ENCODE peak calls at places on chromosomes 11 and 22, in six cellular contexts. D, N, K, Y, R and E are unnamed samples.

GRCh38 chr11:47552086-47552580 is 799 bp downstream of the CELF1 start:
- DNase-seq in Y (no peak), K (peak; percentile 25), R (peak; percentile 51), N (peak; percentile 70), D (peak; percentile 52), E (peak; percentile 51)

GRCh38 chr11:26778000-26778757 is 56.3 kb upstream of the SLC5A12 start:
- DNase-seq in Y (no peak), R (no peak), D (no peak), K (peak; percentile 34), N (peak; percentile 91), E (peak; percentile 84)

GRCh38 chr11:118202599-118203422 is 22.0 kb downstream of the JAML start:
- DNase-seq in Y (no peak), N (no peak), R (no peak), D (no peak), K (no peak), E (no peak)

GRCh38 chr11:92423133-92423532 is 198.5 kb downstream of the FAT3 start:
- DNase-seq in D (no peak), R (no peak), Y (no peak), N (peak; percentile 38), K (peak; percentile 41), E (no peak)

GRCh38 chr22:19143967-19144400 is 467 bp downstream of the ESS2 start:
- DNase-seq in D (no peak), K (no peak), N (peak; percentile 25), R (no peak), Y (no peak), E (peak; percentile 24)

GRCh38 chr11:100991541-100991940 is 138.1 kb downstream of the PGR start:
- DNase-seq in K (no peak), Y (no peak), R (no peak), D (no peak), N (peak; percentile 26), E (peak; percentile 47)

GRCh38 chr11:75031224-75031753 is 42.6 kb downstream of the NEU3 start:
- DNase-seq in Y (no peak), K (peak; percentile 72), D (no peak), R (peak; percentile 19), N (peak; percentile 89), E (peak; percentile 48)

GRCh38 chr22:39518996-39519680 is 1.2 kb upstream of the ATF4 start:
- DNase-seq in R (no peak), K (peak; percentile 33), N (peak; percentile 46), D (peak; percentile 47), Y (no peak), E (no peak)

GRCh38 chr11:29914203-29914930 is 102.5 kb downstream of the KCNA4 start:
- DNase-seq in D (no peak), R (no peak), N (no peak), Y (no peak), K (no peak), E (peak; percentile 68)

GRCh38 chr11:47916361-47916841 is 64.0 kb upstream of the PTPRJ start:
- DNase-seq in Y (no peak), D (peak; percentile 32), R (no peak), N (peak; percentile 77), K (no peak), E (no peak)

GRCh38 chr11:35170503-35170902 is 31.5 kb downstream of the CD44 start:
- DNase-seq in R (no peak), K (no peak), N (peak; percentile 47), D (no peak), Y (no peak), E (no peak)

GRCh38 chr22:36587289-36588154 is 58.6 kb upstream of the EIF3D start:
- DNase-seq in Y (no peak), R (no peak), N (peak; percentile 65), K (peak; percentile 67), D (no peak), E (no peak)

GRCh38 chr22:48919851-48920589 is 907.7 kb downstream of the BRD1 start:
- DNase-seq in K (no peak), N (no peak), R (peak; percentile 16), Y (no peak), D (no peak), E (no peak)

GRCh38 chr22:44682556-44683168 is 19.3 kb upstream of the PRR5 start:
- DNase-seq in K (no peak), N (no peak), R (no peak), Y (no peak), D (no peak), E (no peak)

GRCh38 chr11:134647066-134647746 is 235.2 kb upstream of the B3GAT1 start:
- DNase-seq in Y (no peak), D (no peak), K (no peak), R (no peak), N (no peak), E (no peak)

GRCh38 chr11:43866520-43866919 is 14.1 kb upstream of the ALKBH3 start:
- DNase-seq in N (peak; percentile 20), R (no peak), K (no peak), Y (no peak), D (no peak), E (no peak)

GRCh38 chr11:128553662-128554392 is 33.5 kb downstream of the ETS1 start:
- DNase-seq in K (peak; percentile 40), D (no peak), Y (no peak), N (no peak), R (no peak), E (no peak)

DNA sequence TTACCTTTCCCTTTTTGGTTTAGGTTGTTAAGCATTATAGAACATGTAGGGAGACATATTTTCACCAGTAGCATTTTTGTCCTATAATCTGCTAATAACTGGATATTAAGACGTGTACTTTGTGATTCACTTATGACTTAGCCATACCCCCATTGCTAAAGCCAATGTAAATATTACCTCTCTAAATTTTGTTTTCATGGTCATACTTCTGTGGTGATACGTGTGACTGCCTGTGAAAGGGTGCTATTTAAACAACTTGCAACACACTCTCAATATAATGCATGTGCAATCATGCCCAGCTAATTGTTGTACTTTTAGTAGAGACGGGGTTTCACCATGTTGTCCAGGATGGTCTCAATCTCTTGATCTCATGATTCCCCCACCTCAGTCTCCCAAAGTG is 36.2 kb upstream of the PAK1 start:
- DNase-seq in R (no peak), D (no peak), Y (no peak), N (no peak), K (peak; percentile 87), E (peak; percentile 84)
- H3K9ac ChIP-seq in R (no peak overlapping the region), D (no peak overlapping the region), Y (no peak overlapping the region), N (no peak overlapping the region), K (no peak overlapping the region), E (no peak overlapping the region)

GRCh38 chr11:10660323-10660722 is 33.2 kb downstream of the IRAG1 start:
- DNase-seq in Y (no peak), R (no peak), D (no peak), N (no peak), K (no peak), E (no peak)

GRCh38 chr11:10657308-10658271 is 36.0 kb downstream of the IRAG1 start:
- DNase-seq in Y (no peak), N (peak; percentile 86), K (peak; percentile 21), D (no peak), R (no peak), E (peak; percentile 22)

GRCh38 chr11:10655931-10656576 is 37.5 kb downstream of the IRAG1 start:
- DNase-seq in K (no peak), D (no peak), N (peak; percentile 39), Y (no peak), R (no peak), E (no peak)

GRCh38 chr11:10659339-10660216 is 34.0 kb downstream of the IRAG1 start:
- DNase-seq in K (peak; percentile 90), N (peak; percentile 94), R (no peak), D (no peak), Y (no peak), E (peak; percentile 73)

GRCh38 chr11:10658621-10659338 is 34.8 kb downstream of the IRAG1 start:
- DNase-seq in N (peak; percentile 34), D (no peak), K (peak; percentile 16), R (no peak), Y (no peak), E (no peak)
- H2AFZ ChIP-seq in N (no peak overlapping the region), D (peak overlapping the region; percentile 7), K (peak overlapping the region; percentile 60), R (no peak overlapping the region), Y (peak overlapping the region; percentile 20), E (peak overlapping the region; percentile 38)

GRCh38 chr11:107928767-107929507 is 689 bp downstream of the RAB39A start:
- DNase-seq in K (no peak), D (peak; percentile 45), R (peak; percentile 40), N (no peak), Y (peak; percentile 6), E (no peak)
- H3K9ac ChIP-seq in K (no peak overlapping the region), D (no peak overlapping the region), R (peak overlapping the region; percentile 79), N (no peak overlapping the region), Y (peak overlapping the region; percentile 90), E (no peak overlapping the region)

GRCh38 chr11:10641314-10642206 is 52.0 kb downstream of the IRAG1 start:
- DNase-seq in D (no peak), R (no peak), Y (no peak), K (no peak), N (no peak), E (no peak)
- H2AFZ ChIP-seq in D (no peak overlapping the region), R (no peak overlapping the region), Y (no peak overlapping the region), K (no peak overlapping the region), N (no peak overlapping the region), E (no peak overlapping the region)

GRCh38 chr11:11816511-11817319 is 25.1 kb upstream of the USP47 start:
- DNase-seq in Y (no peak), D (no peak), K (no peak), R (no peak), N (peak; percentile 3), E (peak; percentile 4)

GRCh38 chr11:11808992-11809583 is 32.7 kb upstream of the USP47 start:
- DNase-seq in Y (no peak), K (no peak), R (no peak), N (no peak), D (no peak), E (no peak)

GRCh38 chr11:11814614-11815452 is 26.9 kb upstream of the USP47 start:
- DNase-seq in Y (no peak), D (no peak), K (no peak), N (no peak), R (no peak), E (no peak)

GRCh38 chr11:11810764-11811726 is 30.7 kb upstream of the USP47 start:
- DNase-seq in Y (no peak), D (no peak), N (no peak), R (peak; percentile 91), K (no peak), E (no peak)

GRCh38 chr11:11813288-11813962 is 28.3 kb upstream of the USP47 start:
- DNase-seq in R (no peak), D (no peak), K (peak; percentile 80), Y (no peak), N (peak; percentile 98), E (peak; percentile 77)
- H3K9ac ChIP-seq in R (no peak overlapping the region), D (no peak overlapping the region), K (no peak overlapping the region), Y (no peak overlapping the region), N (no peak overlapping the region), E (no peak overlapping the region)

GRCh38 chr11:19378814-19379213 is 138.1 kb upstream of the E2F8 start:
- DNase-seq in D (no peak), Y (no peak), R (no peak), N (no peak), K (no peak), E (no peak)

GRCh38 chr11:19377855-19378254 is 137.1 kb upstream of the E2F8 start:
- DNase-seq in Y (no peak), K (no peak), N (no peak), D (no peak), R (no peak), E (no peak)

GRCh38 chr11:19382131-19382611 is 141.4 kb upstream of the E2F8 start:
- DNase-seq in D (no peak), Y (peak; percentile 58), N (no peak), K (no peak), R (no peak), E (no peak)

GRCh38 chr11:19379465-19379864 is 138.7 kb upstream of the E2F8 start:
- DNase-seq in Y (no peak), K (no peak), R (no peak), N (peak; percentile 33), D (no peak), E (no peak)

GRCh38 chr11:19380375-19380774 is 139.6 kb upstream of the E2F8 start:
- DNase-seq in Y (no peak), R (no peak), N (peak; percentile 87), K (peak; percentile 85), D (no peak), E (peak; percentile 92)
- H2AFZ ChIP-seq in Y (no peak overlapping the region), R (no peak overlapping the region), N (peak overlapping the region; percentile 42), K (peak overlapping the region; percentile 57), D (peak overlapping the region; percentile 92), E (peak overlapping the region; percentile 57)